ENCODE peak calls at places on chromosome 3, in six cellular contexts. G, R, A, D, P and Z are unnamed samples.

GRCh38 chr3:14142567-14143270 is 17.9 kb downstream of the TMEM43 start:
- DNase-seq in G (no peak), P (no peak), R (peak), D (no peak), A (no peak), Z (no peak)

GRCh38 chr3:188416041-188416440 is 262.1 kb downstream of the LPP start:
- DNase-seq in D (no peak), P (no peak), R (no peak), A (no peak), G (no peak), Z (no peak)

GRCh38 chr3:67739851-67740250 is 85.4 kb upstream of the SUCLG2 start:
- DNase-seq in P (no peak), G (no peak), D (no peak), R (no peak), A (no peak), Z (no peak)

GRCh38 chr3:160540546-160540945 is 24.8 kb downstream of the KPNA4 start:
- DNase-seq in R (no peak), G (no peak), A (no peak), P (no peak), D (no peak), Z (no peak)

GRCh38 chr3:111910806-111911205 is 51.7 kb downstream of the PHLDB2 start:
- DNase-seq in D (peak), P (no peak), G (no peak), R (no peak), A (no peak), Z (no peak)

GRCh38 chr3:194203482-194204035 is 67.6 kb downstream of the HES1 start:
- DNase-seq in R (no peak), D (no peak), A (no peak), G (no peak), P (no peak), Z (no peak)

GRCh38 chr3:195106418-195106906 is 164.5 kb downstream of the XXYLT1 start:
- DNase-seq in P (no peak), R (peak), D (peak), G (peak), A (peak), Z (peak)

GRCh38 chr3:68876112-68876713 is 56.1 kb downstream of the TAFA4 start:
- DNase-seq in R (peak), G (no peak), D (peak), P (peak), A (no peak), Z (peak)

GRCh38 chr3:98602078-98602678 is 8.8 kb upstream of the CPOX start:
- DNase-seq in A (peak), R (peak), G (no peak), D (peak), P (peak), Z (peak)

GRCh38 chr3:135503429-135504083 is 462.0 kb upstream of the PPP2R3A start:
- DNase-seq in A (peak), G (peak), R (peak), P (peak), D (peak), Z (peak)

GRCh38 chr3:65583203-65583602 is 455.5 kb downstream of the MAGI1 start:
- DNase-seq in P (no peak), R (no peak), G (no peak), A (no peak), D (no peak), Z (no peak)

GRCh38 chr3:160755776-160756304 is at the start of gene PPM1L:
- DNase-seq in D (peak), G (peak), A (peak), R (peak), P (peak), Z (peak)

GRCh38 chr3:146542179-146542578 is 2.2 kb downstream of the PLSCR1 start:
- DNase-seq in A (no peak), D (no peak), R (no peak), G (no peak), P (no peak), Z (peak)
- TF ChIP-seq POLR2A in A (no peak), D (no peak), R (no peak), G (no peak), P (no peak), Z (no peak)

GRCh38 chr3:49856181-49857005 is at the start of gene TRAIP:
- DNase-seq in D (peak), R (peak), G (peak), A (peak), P (peak), Z (peak)
- TF ChIP-seq POLR2A in D (peak), R (peak), G (peak), A (no peak), P (peak), Z (peak)

GRCh38 chr3:42906085-42906904 is at the start of gene ZNF662:
- DNase-seq in A (peak), G (peak), D (no peak), R (peak), P (no peak), Z (peak)
- TF ChIP-seq POLR2A in A (no peak), G (no peak), D (no peak), R (peak), P (no peak), Z (no peak)

GRCh38 chr3:53496984-53497383 is 2.6 kb downstream of the CACNA1D start:
- DNase-seq in P (no peak), R (no peak), G (no peak), A (no peak), D (no peak), Z (no peak)

GRCh38 chr3:53495091-53495517 is 693 bp downstream of the CACNA1D start:
- DNase-seq in G (no peak), P (no peak), R (no peak), D (no peak), A (no peak), Z (no peak)

GRCh38 chr3:53495518-53496501 is 1.4 kb downstream of the CACNA1D start:
- DNase-seq in P (no peak), R (no peak), A (peak), G (peak), D (no peak), Z (no peak)

GRCh38 chr3:53493618-53493996 is 804 bp upstream of the CACNA1D start:
- DNase-seq in G (no peak), D (no peak), A (no peak), R (no peak), P (no peak), Z (no peak)

GRCh38 chr3:53493997-53494791 is at the start of gene CACNA1D:
- DNase-seq in G (peak), P (peak), A (peak), R (peak), D (no peak), Z (no peak)
- TF ChIP-seq POLR2A in G (peak), P (no peak), A (no peak), R (no peak), D (no peak), Z (no peak)

GRCh38 chr3:184561329-184562145 is at the start of gene EPHB3:
- DNase-seq in R (peak), D (peak), P (peak), A (peak), G (peak), Z (peak)
- TF ChIP-seq POLR2A in R (peak), D (no peak), P (peak), A (peak), G (peak), Z (no peak)

GRCh38 chr3:39383190-39383912 is at the start of gene SLC25A38:
- DNase-seq in A (peak), P (peak), R (peak), D (peak), G (peak), Z (no peak)

GRCh38 chr3:39385456-39386098 is 2.4 kb downstream of the SLC25A38 start:
- DNase-seq in D (no peak), G (no peak), A (no peak), P (no peak), R (no peak), Z (no peak)

GRCh38 chr3:39386331-39386730 is 3.2 kb downstream of the SLC25A38 start:
- DNase-seq in D (no peak), A (no peak), P (no peak), R (no peak), G (no peak), Z (no peak)

GRCh38 chr3:39384665-39385000 is 1.5 kb downstream of the SLC25A38 start:
- DNase-seq in G (no peak), A (no peak), R (no peak), D (no peak), P (no peak), Z (no peak)

DNA sequence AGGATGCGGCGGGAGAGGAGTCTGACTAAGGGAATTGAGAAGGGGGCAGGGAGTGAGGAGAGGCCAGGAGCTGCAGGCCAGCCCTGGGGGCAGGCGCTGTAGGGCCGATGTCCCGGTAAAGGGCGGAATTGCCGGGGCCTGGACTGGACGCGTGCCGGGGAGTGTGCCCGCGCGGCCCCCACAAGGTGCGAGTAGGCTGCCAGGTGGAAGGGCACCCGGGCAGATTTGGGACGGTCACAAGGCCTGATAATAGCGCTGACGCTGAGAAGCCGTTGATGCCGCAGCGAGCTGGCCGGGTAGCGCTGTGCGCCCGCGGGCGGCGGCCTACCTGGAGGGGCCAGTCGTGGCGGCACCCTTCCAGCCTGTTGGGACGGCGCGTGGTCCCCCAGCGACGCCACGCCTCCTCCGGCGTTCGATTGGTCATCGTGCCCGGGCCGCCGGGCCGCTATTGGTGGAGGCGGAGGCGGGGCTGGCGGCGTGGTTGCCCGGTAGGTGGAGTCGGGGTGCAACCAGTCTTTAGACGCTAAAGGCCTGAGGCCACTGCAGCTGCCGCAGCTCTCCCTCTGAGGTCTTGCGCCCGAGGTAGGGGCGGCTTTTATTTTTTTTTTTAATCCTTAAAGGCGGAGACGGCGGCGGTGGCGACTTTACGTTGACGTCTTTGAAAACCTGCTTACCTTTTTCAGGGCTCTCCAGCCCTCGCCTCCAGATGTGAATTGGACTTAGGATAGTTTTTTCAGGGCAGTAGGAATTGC is 919 bp downstream of the SLC25A38 start:
- DNase-seq in G (peak), R (peak), D (peak), P (peak), A (peak), Z (no peak)
- TF ChIP-seq POLR2A in G (peak), R (peak), D (peak), P (no peak), A (peak), Z (peak)

GRCh38 chr3:180679178-180680096 is at the start of gene CCDC39:
- DNase-seq in A (peak), G (peak), P (peak), R (peak), D (peak), Z (peak)
- TF ChIP-seq POLR2A in A (no peak), G (no peak), P (no peak), R (no peak), D (no peak), Z (no peak)

DNA sequence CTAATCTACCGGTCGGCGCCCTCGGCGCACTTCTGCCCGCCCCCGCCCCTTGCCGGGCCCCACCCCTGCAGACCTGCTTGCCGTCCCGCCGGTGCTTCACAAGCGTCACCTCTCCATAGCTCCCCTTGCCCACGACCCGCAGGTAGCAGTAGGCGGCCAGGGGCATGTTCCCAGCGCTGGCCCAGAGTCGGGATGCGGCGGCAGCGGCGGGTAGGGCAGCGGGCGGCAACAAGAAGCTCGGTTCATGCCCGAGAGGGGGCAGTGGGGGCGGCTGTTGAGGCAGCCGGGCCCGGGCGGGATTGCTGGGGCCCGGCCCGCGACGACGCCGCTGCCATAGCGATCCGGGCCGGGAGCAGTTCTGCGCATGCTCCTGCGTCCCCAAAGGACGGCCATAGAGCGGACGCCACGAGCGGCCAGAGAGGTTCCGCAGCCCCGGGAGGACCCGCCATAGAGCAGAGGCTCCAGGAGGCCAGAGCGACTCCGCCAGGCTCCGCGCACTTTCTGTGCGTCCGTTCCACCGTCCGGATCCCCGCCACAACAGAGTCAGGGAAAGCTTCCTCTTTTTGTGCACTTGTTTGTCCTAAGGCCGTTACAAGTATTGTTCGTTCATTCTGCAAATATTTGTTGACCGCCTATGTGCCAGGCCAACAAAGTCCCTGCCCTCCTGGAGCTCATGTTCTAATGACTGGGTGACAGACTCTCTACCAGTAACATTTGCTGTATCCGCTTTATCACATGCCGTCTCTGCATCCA is at the start of gene NEK4:
- DNase-seq in G (peak), R (peak), P (peak), A (peak), D (peak), Z (peak)
- TF ChIP-seq POLR2A in G (peak), R (peak), P (peak), A (no peak), D (peak), Z (peak)

GRCh38 chr3:140941090-140941433 is 574 bp upstream of the SLC25A36 start:
- DNase-seq in R (no peak), P (no peak), D (no peak), G (no peak), A (no peak), Z (no peak)

GRCh38 chr3:140943781-140944547 is 2.3 kb downstream of the SLC25A36 start:
- DNase-seq in P (no peak), G (no peak), D (no peak), A (no peak), R (no peak), Z (peak)

GRCh38 chr3:140942221-140943104 is 827 bp downstream of the SLC25A36 start:
- DNase-seq in D (peak), R (peak), G (peak), P (no peak), A (peak), Z (peak)

GRCh38 chr3:140941434-140942220 is at the start of gene SLC25A36:
- DNase-seq in G (peak), P (peak), R (peak), A (peak), D (peak), Z (peak)
- TF ChIP-seq POLR2A in G (peak), P (peak), R (peak), A (peak), D (peak), Z (peak)

GRCh38 chr3:30607032-30607833 is 832 bp downstream of the TGFBR2 start:
- DNase-seq in G (peak), R (peak), D (peak), A (peak), P (no peak), Z (peak)
- TF ChIP-seq POLR2A in G (peak), R (peak), D (peak), A (no peak), P (no peak), Z (no peak)